ENCODE peak calls at places on chromosomes 12 and 14, in seven cellular contexts. One of them, this sample, is unnamed.

GRCh38 chr12:31506907-31507306 is 84.0 kb downstream of the DENND5B start:
- DNase-seq in GM03348: peak
- DNase-seq in glomerular endothelial cell: peak
- DNase-seq in PC-3: no peak
- DNase-seq in GM04504: no peak
- DNase-seq in GM12891: no peak
- DNase-seq in adipocyte: no peak
- DNase-seq in this sample: no peak

GRCh38 chr14:27845241-27845850 is 921.2 kb upstream of the FOXG1 start:
- DNase-seq in GM03348: no peak
- DNase-seq in adipocyte: no peak
- DNase-seq in GM04504: no peak
- DNase-seq in GM12891: no peak
- DNase-seq in glomerular endothelial cell: no peak
- DNase-seq in PC-3: no peak
- DNase-seq in this sample: no peak

GRCh38 chr12:39062266-39062996 is 157.0 kb upstream of the CPNE8 start:
- DNase-seq in glomerular endothelial cell: no peak
- DNase-seq in adipocyte: no peak
- DNase-seq in GM04504: no peak
- DNase-seq in PC-3: no peak
- DNase-seq in GM03348: no peak
- DNase-seq in GM12891: no peak
- DNase-seq in this sample: no peak

GRCh38 chr14:39739796-39740195 is 307.6 kb upstream of the FBXO33 start:
- DNase-seq in GM03348: no peak
- DNase-seq in glomerular endothelial cell: no peak
- DNase-seq in adipocyte: no peak
- DNase-seq in GM12891: no peak
- DNase-seq in GM04504: no peak
- DNase-seq in PC-3: no peak
- DNase-seq in this sample: no peak

GRCh38 chr14:32186248-32186647 is 15.6 kb upstream of the RNU6-7 start:
- DNase-seq in GM04504: no peak
- DNase-seq in glomerular endothelial cell: no peak
- DNase-seq in GM12891: no peak
- DNase-seq in adipocyte: no peak
- DNase-seq in PC-3: no peak
- DNase-seq in GM03348: no peak
- DNase-seq in this sample: peak

GRCh38 chr14:70317969-70318634 is 41.4 kb downstream of the COX16 start:
- DNase-seq in PC-3: peak
- DNase-seq in GM03348: peak
- DNase-seq in glomerular endothelial cell: peak
- DNase-seq in adipocyte: peak
- DNase-seq in GM12891: peak
- DNase-seq in GM04504: peak
- DNase-seq in this sample: no peak

GRCh38 chr12:44497044-44497443 is 379.1 kb downstream of the NELL2 start:
- DNase-seq in adipocyte: no peak
- DNase-seq in GM04504: no peak
- DNase-seq in PC-3: peak
- DNase-seq in GM03348: no peak
- DNase-seq in glomerular endothelial cell: no peak
- DNase-seq in GM12891: no peak
- DNase-seq in this sample: no peak

GRCh38 chr12:54891717-54892478 is 37.6 kb downstream of the MUCL1 start:
- DNase-seq in PC-3: peak
- DNase-seq in adipocyte: no peak
- DNase-seq in glomerular endothelial cell: no peak
- DNase-seq in GM03348: no peak
- DNase-seq in GM04504: no peak
- DNase-seq in GM12891: no peak
- DNase-seq in this sample: no peak

GRCh38 chr14:100587763-100588411 is 670 bp upstream of the BEGAIN start:
- DNase-seq in GM03348: no peak
- DNase-seq in adipocyte: no peak
- DNase-seq in GM12891: no peak
- DNase-seq in GM04504: no peak
- DNase-seq in PC-3: no peak
- DNase-seq in glomerular endothelial cell: no peak
- DNase-seq in this sample: no peak

GRCh38 chr14:103740991-103741689 is 25.5 kb downstream of the ZFYVE21 start:
- DNase-seq in GM12891: no peak
- DNase-seq in GM03348: no peak
- DNase-seq in GM04504: peak
- DNase-seq in adipocyte: peak
- DNase-seq in PC-3: no peak
- DNase-seq in glomerular endothelial cell: no peak
- DNase-seq in this sample: no peak

GRCh38 chr12:5267603-5268423 is 164.1 kb upstream of the NTF3 start:
- DNase-seq in PC-3: no peak
- DNase-seq in GM03348: no peak
- DNase-seq in GM12891: no peak
- DNase-seq in glomerular endothelial cell: no peak
- DNase-seq in GM04504: no peak
- DNase-seq in adipocyte: no peak
- DNase-seq in this sample: no peak

GRCh38 chr12:131507881-131508280 is 203.0 kb upstream of the SFSWAP start:
- DNase-seq in adipocyte: no peak
- DNase-seq in GM04504: no peak
- DNase-seq in GM03348: no peak
- DNase-seq in PC-3: no peak
- DNase-seq in GM12891: no peak
- DNase-seq in glomerular endothelial cell: no peak
- DNase-seq in this sample: no peak